ENCODE peak calls at places on chromosomes 6 and 20, in four cellular contexts. One of them, this sample, is unnamed.

GRCh38 chr20:42041000-42041565 is 422.9 kb upstream of the CHD6 start:
- DNase-seq in cardiac fibroblast: no peak
- DNase-seq in transverse colon: no peak
- DNase-seq in head of caudate nucleus: peak
- DNase-seq in this sample: no peak

GRCh38 chr6:127972815-127973214 is 72.0 kb upstream of the THEMIS start:
- DNase-seq in cardiac fibroblast: no peak
- DNase-seq in transverse colon: no peak
- DNase-seq in head of caudate nucleus: no peak
- DNase-seq in this sample: no peak

GRCh38 chr6:15518878-15519277 is 143.9 kb downstream of the DTNBP1 start:
- DNase-seq in cardiac fibroblast: no peak
- DNase-seq in transverse colon: no peak
- DNase-seq in head of caudate nucleus: no peak
- DNase-seq in this sample: peak

GRCh38 chr6:34566830-34567546 is 10.9 kb upstream of the SPDEF start:
- DNase-seq in cardiac fibroblast: no peak
- DNase-seq in transverse colon: no peak
- DNase-seq in head of caudate nucleus: no peak
- DNase-seq in this sample: peak

GRCh38 chr20:38387953-38388352 is 41.7 kb downstream of the LBP start:
- DNase-seq in cardiac fibroblast: no peak
- DNase-seq in transverse colon: no peak
- DNase-seq in head of caudate nucleus: no peak
- DNase-seq in this sample: no peak

GRCh38 chr20:1803216-1804128 is 91.7 kb upstream of the SIRPA start:
- DNase-seq in cardiac fibroblast: peak
- DNase-seq in transverse colon: peak
- DNase-seq in head of caudate nucleus: peak
- DNase-seq in this sample: peak

GRCh38 chr20:16556299-16556698 is 16.9 kb downstream of the KIF16B start:
- DNase-seq in cardiac fibroblast: peak
- DNase-seq in transverse colon: no peak
- DNase-seq in head of caudate nucleus: no peak
- DNase-seq in this sample: peak

GRCh38 chr6:7505196-7505699 is 36.2 kb upstream of the DSP start:
- DNase-seq in cardiac fibroblast: peak
- DNase-seq in transverse colon: peak
- DNase-seq in head of caudate nucleus: peak
- DNase-seq in this sample: peak

GRCh38 chr20:35003211-35004031 is 47.8 kb downstream of the MYH7B start:
- DNase-seq in cardiac fibroblast: no peak
- DNase-seq in transverse colon: no peak
- DNase-seq in head of caudate nucleus: no peak
- DNase-seq in this sample: peak

GRCh38 chr6:170139531-170139930 is 151.3 kb downstream of the DLL1 start:
- DNase-seq in cardiac fibroblast: no peak
- DNase-seq in transverse colon: no peak
- DNase-seq in head of caudate nucleus: no peak
- DNase-seq in this sample: peak

GRCh38 chr6:39366875-39367618 is 44.5 kb upstream of the KCNK16 start:
- DNase-seq in cardiac fibroblast: no peak
- DNase-seq in transverse colon: no peak
- DNase-seq in head of caudate nucleus: peak
- DNase-seq in this sample: no peak

This sample was measured in osteoblast.